ENCODE peak calls at places on chromosome 6, in seven cellular contexts. L is pons; Q is tibial artery; H is stimulated activated CD4-positive, alpha-beta T cell treated with anti-CD3 and anti-CD28 coated beads, TNF-alpha, amount 100 ng/mL, for 48 hours; B is activated T-helper 1 cell treated with Interleukin-2 at 50 U/mL for 16 hours; W is NCI-H1092; A is tibial nerve. S is an unnamed sample.
A peak's percentile ranks its signal among the peaks of the same experiment; 100 is the strongest.

GRCh38 chr6:6697620-6698019 is 109.1 kb downstream of the LY86 start:
- DNase-seq in L (no peak), Q (no peak), H (no peak), B (no peak), W (no peak), A (no peak), S (no peak)

GRCh38 chr6:16999486-17000436 is 102.1 kb upstream of the STMND1 start:
- DNase-seq in L (peak; percentile 15), Q (no peak), H (no peak), B (no peak), W (no peak), A (no peak), S (peak; percentile 86)

GRCh38 chr6:43129434-43130194 is 41.5 kb upstream of the SRF start:
- DNase-seq in L (no peak), Q (no peak), H (no peak), B (no peak), W (peak; percentile 12), A (no peak), S (no peak)

GRCh38 chr6:140537834-140538680 is 1163.6 kb upstream of the CITED2 start:
- DNase-seq in L (peak; percentile 58), Q (peak; percentile 31), H (no peak), B (no peak), W (no peak), A (no peak), S (peak; percentile 100)

GRCh38 chr6:108914235-108915022 is 66.2 kb downstream of the ARMC2 start:
- DNase-seq in L (peak; percentile 22), Q (no peak), H (peak; percentile 49), B (no peak), W (no peak), A (no peak), S (no peak)

GRCh38 chr6:150617496-150618460 is 18.1 kb downstream of the PLEKHG1 start:
- DNase-seq in L (peak; percentile 70), Q (no peak), H (no peak), B (no peak), W (no peak), A (no peak), S (no peak)

GRCh38 chr6:113396644-113397201 is 460.4 kb upstream of the MARCKS start:
- DNase-seq in L (no peak), Q (no peak), H (no peak), B (no peak), W (no peak), A (no peak), S (no peak)

GRCh38 chr6:82711992-82712788 is 348.6 kb downstream of the TPBG start:
- DNase-seq in L (peak; percentile 65), Q (peak; percentile 57), H (no peak), B (no peak), W (no peak), A (peak; percentile 27), S (peak; percentile 29)

GRCh38 chr6:148818939-148819575 is 72.2 kb downstream of the UST start:
- DNase-seq in L (no peak), Q (no peak), H (no peak), B (no peak), W (no peak), A (no peak), S (no peak)

GRCh38 chr6:1047926-1048595 is 263.8 kb upstream of the FOXQ1 start:
- DNase-seq in L (peak; percentile 24), Q (no peak), H (no peak), B (no peak), W (no peak), A (no peak), S (no peak)

GRCh38 chr6:67231092-67231491 is 1404.0 kb upstream of the ADGRB3 start:
- DNase-seq in L (no peak), Q (no peak), H (no peak), B (no peak), W (no peak), A (no peak), S (no peak)

GRCh38 chr6:162940426-162940825 is 212.7 kb downstream of the PACRG start:
- DNase-seq in L (peak; percentile 73), Q (no peak), H (no peak), B (no peak), W (no peak), A (no peak), S (no peak)

GRCh38 chr6:53299331-53299835 is 49.4 kb downstream of the ELOVL5 start:
- DNase-seq in L (no peak), Q (no peak), H (no peak), B (no peak), W (no peak), A (no peak), S (no peak)

GRCh38 chr6:160122744-160123143 is 1.1 kb downstream of the SLC22A1 start:
- DNase-seq in L (no peak), Q (no peak), H (no peak), B (no peak), W (no peak), A (no peak), S (no peak)

GRCh38 chr6:117840541-117840983 is 66.5 kb upstream of the SLC35F1 start:
- DNase-seq in L (peak; percentile 2), Q (no peak), H (no peak), B (no peak), W (peak; percentile 10), A (no peak), S (no peak)

GRCh38 chr6:36848658-36849441 is 9.6 kb upstream of the CPNE5 start:
- DNase-seq in L (peak; percentile 50), Q (no peak), H (no peak), B (no peak), W (no peak), A (no peak), S (no peak)

GRCh38 chr6:131862486-131862885 is 54.7 kb downstream of the ENPP1 start:
- DNase-seq in L (no peak), Q (no peak), H (no peak), B (no peak), W (no peak), A (no peak), S (no peak)

GRCh38 chr6:46549155-46549554 is 57.9 kb upstream of the RCAN2 start:
- DNase-seq in L (no peak), Q (no peak), H (no peak), B (no peak), W (no peak), A (no peak), S (no peak)

GRCh38 chr6:109446072-109446471 is 5.5 kb downstream of the SMPD2 start:
- DNase-seq in L (no peak), Q (no peak), H (no peak), B (no peak), W (no peak), A (no peak), S (no peak)

GRCh38 chr6:21102624-21103023 is 490.9 kb upstream of the SOX4 start:
- DNase-seq in L (no peak), Q (no peak), H (no peak), B (no peak), W (no peak), A (no peak), S (no peak)

GRCh38 chr6:89828988-89829590 is 591 bp upstream of the CASP8AP2 start:
- DNase-seq in L (no peak), Q (no peak), H (no peak), B (no peak), W (no peak), A (no peak), S (no peak)

GRCh38 chr6:151276112-151276745 is 36.5 kb downstream of the AKAP12 start:
- DNase-seq in L (no peak), Q (no peak), H (no peak), B (no peak), W (no peak), A (no peak), S (peak; percentile 74)

GRCh38 chr6:91659881-91660280 is 1073.0 kb upstream of the MAP3K7 start:
- DNase-seq in L (no peak), Q (no peak), H (no peak), B (no peak), W (peak; percentile 42), A (no peak), S (no peak)

GRCh38 chr6:142296975-142297604 is 4.7 kb upstream of the ADGRG6 start:
- DNase-seq in L (no peak), Q (no peak), H (no peak), B (no peak), W (no peak), A (no peak), S (no peak)

GRCh38 chr6:95819461-95819860 is 196.3 kb upstream of the FUT9 start:
- DNase-seq in L (no peak), Q (no peak), H (no peak), B (no peak), W (no peak), A (no peak), S (no peak)

GRCh38 chr6:47447726-47448125 is 29.9 kb upstream of the CD2AP start:
- DNase-seq in L (no peak), Q (no peak), H (no peak), B (no peak), W (no peak), A (no peak), S (no peak)

GRCh38 chr6:164927288-164928040 is 381.9 kb downstream of the C6orf118 start:
- DNase-seq in L (peak; percentile 80), Q (peak; percentile 48), H (peak; percentile 45), B (peak; percentile 37), W (peak; percentile 77), A (peak; percentile 67), S (no peak)

GRCh38 chr6:5466459-5466858 is 205.1 kb downstream of the FARS2 start:
- DNase-seq in L (no peak), Q (no peak), H (no peak), B (no peak), W (no peak), A (no peak), S (peak; percentile 25)

GRCh38 chr6:130997061-130997753 is 65.8 kb downstream of the EPB41L2 start:
- DNase-seq in L (peak; percentile 86), Q (no peak), H (no peak), B (no peak), W (no peak), A (no peak), S (peak; percentile 19)

GRCh38 chr6:170211404-170212025 is 79.4 kb downstream of the DLL1 start:
- DNase-seq in L (no peak), Q (peak; percentile 8), H (no peak), B (no peak), W (no peak), A (no peak), S (no peak)

GRCh38 chr6:33620158-33620583 is 951 bp upstream of the ITPR3 start:
- DNase-seq in L (no peak), Q (no peak), H (peak; percentile 31), B (peak; percentile 11), W (no peak), A (no peak), S (no peak)

S was measured in BJ.